ENCODE peak calls at places on chromosome 14, in eight cellular contexts. G is Panc1; D is sciatic nerve; I is natural killer cell; W is right cardiac atrium; Z is activated CD8-positive, alpha-beta memory T cell treated with anti-CD3 and anti-CD28 coated beads, Interleukin-2, amount 10 ng/mL, durations not matched to agents 7 days and 5 days; A is A549; U is activated T-helper 17 cell treated with anti-CD3 and anti-CD28 coated beads, Interleukin-2, amount 50 U/mL, for 72 hours. J is an unnamed sample.

GRCh38 chr14:84006643-84007137 is 1523.3 kb upstream of the FLRT2 start:
- ATAC-seq in G (no peak), I (no peak), A (no peak), W (peak; percentile 73), Z (no peak), D (peak; percentile 52), U (no peak), J (no peak)

GRCh38 chr14:93527076-93527692 is 96.4 kb downstream of the UNC79 start:
- ATAC-seq in Z (no peak), G (no peak), I (no peak), A (no peak), D (no peak), W (no peak), U (no peak), J (no peak)

GRCh38 chr14:75184039-75184438 is 7.6 kb upstream of the TMED10 start:
- ATAC-seq in W (no peak), Z (no peak), A (no peak), I (no peak), U (no peak), G (no peak), D (no peak), J (no peak)

GRCh38 chr14:35351897-35352273 is 52.7 kb downstream of the NFKBIA start:
- ATAC-seq in I (no peak), Z (no peak), A (no peak), D (no peak), U (no peak), W (no peak), G (no peak), J (no peak)

GRCh38 chr14:58829594-58829993 is 191.8 kb downstream of the DACT1 start:
- ATAC-seq in D (no peak), U (no peak), W (no peak), I (no peak), Z (no peak), G (no peak), A (peak; percentile 56), J (no peak)

GRCh38 chr14:89444044-89444443 is 27.0 kb upstream of the FOXN3 start:
- ATAC-seq in I (no peak), D (no peak), G (no peak), A (no peak), Z (no peak), U (peak; percentile 56), W (no peak), J (peak; percentile 59)

GRCh38 chr14:24871302-24871701 is 178.6 kb downstream of the STXBP6 start:
- ATAC-seq in D (no peak), G (no peak), W (no peak), I (no peak), U (no peak), Z (no peak), A (no peak), J (no peak)

GRCh38 chr14:67738740-67739504 is 37.2 kb downstream of the RDH12 start:
- ATAC-seq in G (no peak), A (peak; percentile 94), U (peak; percentile 89), Z (no peak), D (peak; percentile 96), I (no peak), W (peak; percentile 56), J (no peak)

GRCh38 chr14:101115652-101116051 is 212.1 kb upstream of the RTL1 start:
- ATAC-seq in D (no peak), U (no peak), G (no peak), I (no peak), W (no peak), A (no peak), Z (no peak), J (no peak)

GRCh38 chr14:102731101-102731870 is 46.0 kb upstream of the TRAF3 start:
- ATAC-seq in W (no peak), D (no peak), G (no peak), Z (no peak), U (no peak), A (peak; percentile 16), I (no peak), J (no peak)

GRCh38 chr14:91817566-91818325 is 49.6 kb downstream of the TC2N start:
- ATAC-seq in I (no peak), A (no peak), U (peak; percentile 94), G (no peak), Z (peak; percentile 16), D (no peak), W (no peak), J (peak; percentile 90)

GRCh38 chr14:81555051-81555450 is 21.4 kb upstream of the SEL1L start:
- ATAC-seq in W (no peak), U (no peak), D (no peak), G (no peak), I (no peak), A (no peak), Z (no peak), J (no peak)

J was measured in stimulated activated memory B cell treated with anti-CD40 and anti-IgM and Interleukin-4, amounts not matched to agents 10 μg/mL and 1 μg/mL and 100 μg/mL, for 72 hours.